ENCODE peak calls at places on chromosomes 16 and 17, in six cellular contexts. C, E, U, L, O and A are unnamed samples.

GRCh38 chr16:51175081-51175480 is 24.0 kb upstream of the SALL1 start:
- DNase-seq in U (no peak), L (no peak), O (no peak), C (no peak), E (no peak), A (no peak)

GRCh38 chr16:54136276-54136625 is 150.3 kb downstream of the IRX3 start:
- DNase-seq in C (no peak), L (no peak), U (no peak), O (no peak), E (no peak), A (no peak)

GRCh38 chr17:19286751-19287341 is 49.7 kb downstream of the EPN2 start:
- DNase-seq in C (no peak), E (no peak), U (no peak), L (no peak), O (no peak), A (no peak)

GRCh38 chr16:57479043-57479421 is 7.3 kb downstream of the DOK4 start:
- DNase-seq in C (no peak), L (no peak), E (peak), O (no peak), U (peak), A (no peak)

GRCh38 chr16:17224859-17225258 is 245.9 kb downstream of the XYLT1 start:
- DNase-seq in E (no peak), L (no peak), U (no peak), C (no peak), O (no peak), A (no peak)

GRCh38 chr17:7932949-7933348 is 943 bp downstream of the CNTROB start:
- DNase-seq in U (no peak), C (peak), L (peak), E (peak), O (no peak), A (no peak)

GRCh38 chr17:49741009-49741691 is 22.8 kb downstream of the FAM117A start:
- DNase-seq in C (no peak), O (no peak), L (no peak), U (no peak), E (no peak), A (no peak)

GRCh38 chr17:40828454-40829039 is 6.1 kb upstream of the KRT10 start:
- DNase-seq in O (no peak), C (no peak), L (no peak), U (no peak), E (no peak), A (no peak)

GRCh38 chr16:49827806-49828428 is 28.0 kb downstream of the ZNF423 start:
- DNase-seq in O (no peak), L (no peak), E (no peak), U (no peak), C (no peak), A (no peak)

GRCh38 chr16:5069854-5070253 is 1.8 kb upstream of the ALG1 start:
- DNase-seq in O (no peak), C (no peak), E (no peak), L (no peak), U (no peak), A (no peak)

GRCh38 chr16:5070431-5071186 is 1.0 kb upstream of the ALG1 start:
- DNase-seq in C (no peak), U (peak), E (no peak), O (no peak), L (no peak), A (no peak)

GRCh38 chr16:5066511-5066910 is 755 bp upstream of the C16orf89 start:
- DNase-seq in L (no peak), E (no peak), C (no peak), O (no peak), U (no peak), A (no peak)

GRCh38 chr16:5071341-5071680 is 332 bp upstream of the ALG1 start:
- DNase-seq in C (no peak), O (no peak), E (no peak), L (no peak), U (no peak), A (no peak)

GRCh38 chr16:5069048-5069447 is 2.6 kb upstream of the ALG1 start:
- DNase-seq in O (no peak), E (no peak), U (no peak), C (no peak), L (no peak), A (no peak)
- TF ChIP-seq SIN3A in O (no peak), E (no peak), U (no peak), C (no peak), L (no peak), A (no peak)

GRCh38 chr16:1539720-1540555 is 6.5 kb downstream of the TMEM204 start:
- DNase-seq in L (no peak), U (no peak), O (no peak), C (no peak), E (no peak), A (no peak)
- TF ChIP-seq YY1 in L (no peak), U (no peak), O (no peak), C (no peak), E (no peak), A (no peak)

GRCh38 chr17:6701719-6702118 is 11.4 kb downstream of the SLC13A5 start:
- DNase-seq in E (peak), U (peak), L (peak), O (no peak), C (peak), A (peak)
- TF ChIP-seq SIN3A in E (no peak), U (no peak), L (no peak), O (no peak), C (no peak), A (no peak)

GRCh38 chr17:47789611-47790520 is 31.7 kb downstream of the OSBPL7 start:
- DNase-seq in O (no peak), U (peak), L (no peak), C (peak), E (peak), A (no peak)

GRCh38 chr17:47791025-47791424 is 30.6 kb downstream of the OSBPL7 start:
- DNase-seq in U (no peak), L (no peak), E (no peak), C (no peak), O (no peak), A (no peak)

GRCh38 chr17:47781397-47781796 is 40.2 kb downstream of the OSBPL7 start:
- DNase-seq in L (no peak), C (no peak), O (no peak), E (no peak), U (no peak), A (no peak)

GRCh38 chr17:47785538-47786123 is 36.0 kb downstream of the OSBPL7 start:
- DNase-seq in C (peak), L (peak), E (peak), O (no peak), U (no peak), A (no peak)
- TF ChIP-seq YY1 in C (no peak), L (no peak), E (no peak), O (no peak), U (no peak), A (no peak)

GRCh38 chr16:67673712-67674580 is 7.3 kb downstream of the C16orf86 start:
- DNase-seq in L (no peak), E (no peak), U (peak), O (no peak), C (no peak), A (no peak)
- TF ChIP-seq SIN3A in L (no peak), E (no peak), U (no peak), O (no peak), C (no peak), A (no peak)

GRCh38 chr16:65480276-65480675 is 358.4 kb upstream of the CDH11 start:
- DNase-seq in E (no peak), C (no peak), O (no peak), U (no peak), L (no peak), A (no peak)

GRCh38 chr16:65473699-65474098 is 351.8 kb upstream of the CDH11 start:
- DNase-seq in C (no peak), U (no peak), E (no peak), O (no peak), L (no peak), A (no peak)

GRCh38 chr16:65481956-65482355 is 360.1 kb upstream of the CDH11 start:
- DNase-seq in C (no peak), O (no peak), L (no peak), U (no peak), E (no peak), A (no peak)

GRCh38 chr16:65476556-65476955 is 354.7 kb upstream of the CDH11 start:
- DNase-seq in E (no peak), U (no peak), L (no peak), C (no peak), O (no peak), A (no peak)
- TF ChIP-seq YY1 in E (no peak), U (no peak), L (no peak), C (no peak), O (no peak), A (no peak)

GRCh38 chr17:82442643-82443464 is 7.7 kb downstream of the CYBC1 start:
- DNase-seq in C (no peak), U (no peak), E (no peak), L (no peak), O (no peak), A (no peak)

GRCh38 chr17:82440991-82441627 is 9.4 kb downstream of the CYBC1 start:
- DNase-seq in C (no peak), U (no peak), O (no peak), E (no peak), L (no peak), A (no peak)

GRCh38 chr17:82440377-82440981 is 10.1 kb downstream of the CYBC1 start:
- DNase-seq in U (no peak), O (no peak), L (no peak), E (no peak), C (no peak), A (no peak)

GRCh38 chr17:82443465-82444283 is 6.9 kb downstream of the CYBC1 start:
- DNase-seq in C (no peak), U (no peak), E (no peak), L (no peak), O (no peak), A (no peak)

GRCh38 chr17:82441686-82442487 is 8.7 kb downstream of the CYBC1 start:
- DNase-seq in E (no peak), L (no peak), O (no peak), C (no peak), U (no peak), A (no peak)
- TF ChIP-seq SIN3A in E (no peak), L (no peak), O (no peak), C (no peak), U (no peak), A (no peak)

DNA sequence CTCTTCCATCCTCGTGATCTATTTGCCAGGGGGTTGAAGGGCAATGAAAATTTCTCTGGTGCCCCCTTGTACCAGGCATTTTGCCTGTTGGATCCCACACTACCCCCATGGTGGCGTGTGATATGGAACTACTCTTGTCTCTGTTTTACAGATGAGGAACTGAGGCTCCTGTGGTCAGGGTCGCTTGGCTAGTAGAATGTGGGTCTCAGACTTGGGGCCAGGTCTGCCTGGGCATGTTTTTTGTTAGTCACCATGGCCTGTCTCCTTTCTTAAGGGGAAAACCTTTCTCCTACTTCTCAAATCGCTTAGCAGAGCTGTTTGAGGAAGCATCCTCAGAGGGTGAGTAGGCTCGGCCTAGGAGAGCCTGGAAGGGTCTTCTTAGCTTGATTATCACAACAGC is 51.2 kb downstream of the CLEC16A start:
- DNase-seq in C (no peak), L (no peak), U (no peak), E (no peak), O (no peak), A (no peak)
- TF ChIP-seq YY1 in C (no peak), L (no peak), U (no peak), E (no peak), O (no peak), A (no peak)

GRCh38 chr17:68239967-68240366 is 7.9 kb upstream of the AMZ2 start:
- DNase-seq in U (no peak), E (no peak), O (no peak), L (no peak), C (no peak), A (no peak)
- TF ChIP-seq SIN3A in U (no peak), E (no peak), O (no peak), L (no peak), C (no peak), A (no peak)